ENCODE peak calls at places on chromosome 5, in nine cellular contexts. S is BJ, Z is HS-27A, P is Daoy, J is osteocyte, L is epithelial cell of esophagus, X is psoas muscle, R is cardiac fibroblast, W is mucosa of gallbladder. N is an unnamed sample.

GRCh38 chr5:36657563-36657995 is 51.2 kb downstream of the SLC1A3 start:
- DNase-seq in S (peak), Z (peak), P (peak), J (no peak), L (peak), X (peak), R (peak), W (peak), N (no peak)

GRCh38 chr5:176171171-176171760 is 67.0 kb upstream of the SIMC1 start:
- DNase-seq in S (no peak), Z (no peak), P (no peak), J (peak), L (no peak), X (no peak), R (no peak), W (no peak), N (no peak)

GRCh38 chr5:146906803-146907202 is 28.2 kb upstream of the PPP2R2B start:
- DNase-seq in S (no peak), Z (no peak), P (peak), J (no peak), L (peak), X (no peak), R (no peak), W (no peak), N (no peak)

GRCh38 chr5:43104102-43104501 is 16.6 kb upstream of the ZNF131 start:
- DNase-seq in S (no peak), Z (no peak), P (peak), J (no peak), L (no peak), X (no peak), R (no peak), W (no peak), N (no peak)

GRCh38 chr5:78320461-78320860 is 26.0 kb upstream of the AP3B1 start:
- DNase-seq in S (no peak), Z (no peak), P (peak), J (no peak), L (peak), X (no peak), R (peak), W (no peak), N (no peak)

GRCh38 chr5:81755320-81755719 is 4.4 kb upstream of the SSBP2 start:
- DNase-seq in S (peak), Z (peak), P (peak), J (no peak), L (peak), X (peak), R (peak), W (peak), N (peak)

GRCh38 chr5:101430551-101430950 is 527.5 kb upstream of the ST8SIA4 start:
- DNase-seq in S (no peak), Z (no peak), P (no peak), J (no peak), L (no peak), X (no peak), R (no peak), W (no peak), N (no peak)

GRCh38 chr5:141717043-141717442 is 35.0 kb upstream of the ARAP3 start:
- DNase-seq in S (no peak), Z (no peak), P (no peak), J (no peak), L (no peak), X (no peak), R (no peak), W (no peak), N (no peak)

GRCh38 chr5:38347896-38348295 is 89.5 kb downstream of the EGFLAM start:
- DNase-seq in S (no peak), Z (no peak), P (no peak), J (no peak), L (peak), X (no peak), R (no peak), W (no peak), N (no peak)

GRCh38 chr5:159448-160172 is 31.7 kb upstream of the LRRC14B start:
- DNase-seq in S (no peak), Z (no peak), P (peak), J (no peak), L (no peak), X (no peak), R (peak), W (no peak), N (no peak)

GRCh38 chr5:167759411-167759821 is 532.0 kb upstream of the WWC1 start:
- DNase-seq in S (no peak), Z (no peak), P (peak), J (no peak), L (peak), X (no peak), R (peak), W (no peak), N (no peak)

GRCh38 chr5:102971693-102972293 is 148.1 kb downstream of the GIN1 start:
- DNase-seq in S (peak), Z (no peak), P (no peak), J (no peak), L (peak), X (no peak), R (peak), W (no peak), N (no peak)

GRCh38 chr5:157198277-157199058 is 17.8 kb downstream of the ITK start:
- DNase-seq in S (no peak), Z (no peak), P (peak), J (no peak), L (no peak), X (no peak), R (no peak), W (no peak), N (no peak)

GRCh38 chr5:11422342-11422741 is 481.9 kb downstream of the CTNND2 start:
- DNase-seq in S (no peak), Z (no peak), P (no peak), J (no peak), L (no peak), X (no peak), R (no peak), W (no peak), N (no peak)